ENCODE peak calls at places on chromosomes 6 and 20, in nine cellular contexts. One of them, this sample, is unnamed.

GRCh38 chr20:8602389-8603116 is 466.3 kb upstream of the PLCB4 start:
- DNase-seq in epithelial cell of proximal tubule: no peak
- DNase-seq in activated T-helper 1 cell treated with anti-CD3 and anti-CD28 coated beads, Interleukin-2, amount 50 U/mL, for 16 hours: no peak
- DNase-seq in NCI-H510A treated with DMSO at 0.1 percent for 48 hours: no peak
- DNase-seq in EH: peak
- DNase-seq in psoas muscle: no peak
- DNase-seq in non-pigmented ciliary epithelial cell: no peak
- DNase-seq in AG08395: no peak
- DNase-seq in stimulated activated naive B cell treated with anti-CD40 and anti-IgM and Interleukin-4, amounts not matched to agents 10 μg/mL and 1 μg/mL and 100 μg/mL, for 72 hours: no peak
- DNase-seq in this sample: peak

GRCh38 chr20:61819921-61820825 is 245.5 kb downstream of the TAF4 start:
- DNase-seq in epithelial cell of proximal tubule: no peak
- DNase-seq in activated T-helper 1 cell treated with anti-CD3 and anti-CD28 coated beads, Interleukin-2, amount 50 U/mL, for 16 hours: no peak
- DNase-seq in NCI-H510A treated with DMSO at 0.1 percent for 48 hours: no peak
- DNase-seq in EH: no peak
- DNase-seq in psoas muscle: peak
- DNase-seq in non-pigmented ciliary epithelial cell: no peak
- DNase-seq in AG08395: no peak
- DNase-seq in stimulated activated naive B cell treated with anti-CD40 and anti-IgM and Interleukin-4, amounts not matched to agents 10 μg/mL and 1 μg/mL and 100 μg/mL, for 72 hours: no peak
- DNase-seq in this sample: no peak

GRCh38 chr6:89257781-89258180 is 40.6 kb upstream of the GABRR1 start:
- DNase-seq in epithelial cell of proximal tubule: no peak
- DNase-seq in activated T-helper 1 cell treated with anti-CD3 and anti-CD28 coated beads, Interleukin-2, amount 50 U/mL, for 16 hours: no peak
- DNase-seq in NCI-H510A treated with DMSO at 0.1 percent for 48 hours: no peak
- DNase-seq in EH: no peak
- DNase-seq in psoas muscle: no peak
- DNase-seq in non-pigmented ciliary epithelial cell: no peak
- DNase-seq in AG08395: no peak
- DNase-seq in stimulated activated naive B cell treated with anti-CD40 and anti-IgM and Interleukin-4, amounts not matched to agents 10 μg/mL and 1 μg/mL and 100 μg/mL, for 72 hours: no peak
- DNase-seq in this sample: no peak

GRCh38 chr6:96783307-96783706 is 54.0 kb downstream of the GPR63 start:
- DNase-seq in epithelial cell of proximal tubule: no peak
- DNase-seq in activated T-helper 1 cell treated with anti-CD3 and anti-CD28 coated beads, Interleukin-2, amount 50 U/mL, for 16 hours: no peak
- DNase-seq in NCI-H510A treated with DMSO at 0.1 percent for 48 hours: no peak
- DNase-seq in EH: no peak
- DNase-seq in psoas muscle: no peak
- DNase-seq in non-pigmented ciliary epithelial cell: no peak
- DNase-seq in AG08395: no peak
- DNase-seq in stimulated activated naive B cell treated with anti-CD40 and anti-IgM and Interleukin-4, amounts not matched to agents 10 μg/mL and 1 μg/mL and 100 μg/mL, for 72 hours: no peak
- DNase-seq in this sample: no peak

GRCh38 chr6:14079433-14079832 is 38.1 kb upstream of the CD83 start:
- DNase-seq in epithelial cell of proximal tubule: no peak
- DNase-seq in activated T-helper 1 cell treated with anti-CD3 and anti-CD28 coated beads, Interleukin-2, amount 50 U/mL, for 16 hours: no peak
- DNase-seq in NCI-H510A treated with DMSO at 0.1 percent for 48 hours: no peak
- DNase-seq in EH: no peak
- DNase-seq in psoas muscle: no peak
- DNase-seq in non-pigmented ciliary epithelial cell: no peak
- DNase-seq in AG08395: no peak
- DNase-seq in stimulated activated naive B cell treated with anti-CD40 and anti-IgM and Interleukin-4, amounts not matched to agents 10 μg/mL and 1 μg/mL and 100 μg/mL, for 72 hours: no peak
- DNase-seq in this sample: no peak

GRCh38 chr6:148682990-148683389 is 63.8 kb upstream of the UST start:
- DNase-seq in epithelial cell of proximal tubule: no peak
- DNase-seq in activated T-helper 1 cell treated with anti-CD3 and anti-CD28 coated beads, Interleukin-2, amount 50 U/mL, for 16 hours: no peak
- DNase-seq in NCI-H510A treated with DMSO at 0.1 percent for 48 hours: no peak
- DNase-seq in EH: no peak
- DNase-seq in psoas muscle: no peak
- DNase-seq in non-pigmented ciliary epithelial cell: no peak
- DNase-seq in AG08395: no peak
- DNase-seq in stimulated activated naive B cell treated with anti-CD40 and anti-IgM and Interleukin-4, amounts not matched to agents 10 μg/mL and 1 μg/mL and 100 μg/mL, for 72 hours: peak
- DNase-seq in this sample: no peak

GRCh38 chr6:105374010-105374420 is 28.9 kb downstream of the PREP start:
- DNase-seq in epithelial cell of proximal tubule: no peak
- DNase-seq in activated T-helper 1 cell treated with anti-CD3 and anti-CD28 coated beads, Interleukin-2, amount 50 U/mL, for 16 hours: no peak
- DNase-seq in NCI-H510A treated with DMSO at 0.1 percent for 48 hours: no peak
- DNase-seq in EH: peak
- DNase-seq in psoas muscle: no peak
- DNase-seq in non-pigmented ciliary epithelial cell: peak
- DNase-seq in AG08395: no peak
- DNase-seq in stimulated activated naive B cell treated with anti-CD40 and anti-IgM and Interleukin-4, amounts not matched to agents 10 μg/mL and 1 μg/mL and 100 μg/mL, for 72 hours: no peak
- DNase-seq in this sample: no peak

GRCh38 chr20:6857929-6858328 is 90.4 kb downstream of the BMP2 start:
- DNase-seq in epithelial cell of proximal tubule: no peak
- DNase-seq in activated T-helper 1 cell treated with anti-CD3 and anti-CD28 coated beads, Interleukin-2, amount 50 U/mL, for 16 hours: no peak
- DNase-seq in NCI-H510A treated with DMSO at 0.1 percent for 48 hours: no peak
- DNase-seq in EH: no peak
- DNase-seq in psoas muscle: no peak
- DNase-seq in non-pigmented ciliary epithelial cell: no peak
- DNase-seq in AG08395: no peak
- DNase-seq in stimulated activated naive B cell treated with anti-CD40 and anti-IgM and Interleukin-4, amounts not matched to agents 10 μg/mL and 1 μg/mL and 100 μg/mL, for 72 hours: no peak
- DNase-seq in this sample: no peak

GRCh38 chr6:159302196-159302595 is 133.0 kb downstream of the FNDC1 start:
- DNase-seq in epithelial cell of proximal tubule: no peak
- DNase-seq in activated T-helper 1 cell treated with anti-CD3 and anti-CD28 coated beads, Interleukin-2, amount 50 U/mL, for 16 hours: no peak
- DNase-seq in NCI-H510A treated with DMSO at 0.1 percent for 48 hours: no peak
- DNase-seq in EH: no peak
- DNase-seq in psoas muscle: no peak
- DNase-seq in non-pigmented ciliary epithelial cell: no peak
- DNase-seq in AG08395: no peak
- DNase-seq in stimulated activated naive B cell treated with anti-CD40 and anti-IgM and Interleukin-4, amounts not matched to agents 10 μg/mL and 1 μg/mL and 100 μg/mL, for 72 hours: no peak
- DNase-seq in this sample: no peak

GRCh38 chr6:137213331-137213740 is 5.8 kb downstream of the IFNGR1 start:
- DNase-seq in epithelial cell of proximal tubule: no peak
- DNase-seq in activated T-helper 1 cell treated with anti-CD3 and anti-CD28 coated beads, Interleukin-2, amount 50 U/mL, for 16 hours: no peak
- DNase-seq in NCI-H510A treated with DMSO at 0.1 percent for 48 hours: no peak
- DNase-seq in EH: no peak
- DNase-seq in psoas muscle: no peak
- DNase-seq in non-pigmented ciliary epithelial cell: no peak
- DNase-seq in AG08395: no peak
- DNase-seq in stimulated activated naive B cell treated with anti-CD40 and anti-IgM and Interleukin-4, amounts not matched to agents 10 μg/mL and 1 μg/mL and 100 μg/mL, for 72 hours: no peak
- DNase-seq in this sample: no peak

This sample was measured in GM13976.